ENCODE peak calls at places on chromosomes 4 and X, in six cellular contexts. One of them, this sample, is unnamed.

GRCh38 chr4:13476915-13477314 is 7.2 kb downstream of the RAB28 start:
- DNase-seq in NCI-H2107: no peak
- DNase-seq in Right ventricle myocardium inferior: no peak
- DNase-seq in sigmoid colon: no peak
- DNase-seq in retina: no peak
- DNase-seq in thoracic aorta: no peak
- DNase-seq in this sample: no peak

GRCh38 chr4:163638909-163639308 is 144.4 kb downstream of the TMA16 start:
- DNase-seq in NCI-H2107: no peak
- DNase-seq in Right ventricle myocardium inferior: no peak
- DNase-seq in sigmoid colon: no peak
- DNase-seq in retina: no peak
- DNase-seq in thoracic aorta: no peak
- DNase-seq in this sample: no peak

GRCh38 chr4:140152760-140153418 is 1.1 kb downstream of the MAML3 start:
- DNase-seq in NCI-H2107: peak
- DNase-seq in Right ventricle myocardium inferior: peak
- DNase-seq in sigmoid colon: peak
- DNase-seq in retina: peak
- DNase-seq in thoracic aorta: peak
- DNase-seq in this sample: no peak

GRCh38 chr4:88211473-88212252 is 53.2 kb upstream of the ABCG2 start:
- DNase-seq in NCI-H2107: no peak
- DNase-seq in Right ventricle myocardium inferior: no peak
- DNase-seq in sigmoid colon: no peak
- DNase-seq in retina: peak
- DNase-seq in thoracic aorta: no peak
- DNase-seq in this sample: peak

GRCh38 chr4:150136481-150136880 is 58.2 kb downstream of the DCLK2 start:
- DNase-seq in NCI-H2107: no peak
- DNase-seq in Right ventricle myocardium inferior: no peak
- DNase-seq in sigmoid colon: no peak
- DNase-seq in retina: no peak
- DNase-seq in thoracic aorta: no peak
- DNase-seq in this sample: no peak

GRCh38 chr4:41957634-41958033 is 22.4 kb downstream of the TMEM33 start:
- DNase-seq in NCI-H2107: no peak
- DNase-seq in Right ventricle myocardium inferior: no peak
- DNase-seq in sigmoid colon: no peak
- DNase-seq in retina: no peak
- DNase-seq in thoracic aorta: no peak
- DNase-seq in this sample: no peak

GRCh38 chr4:168496834-168497233 is at the start of gene PALLD:
- DNase-seq in NCI-H2107: no peak
- DNase-seq in Right ventricle myocardium inferior: no peak
- DNase-seq in sigmoid colon: no peak
- DNase-seq in retina: no peak
- DNase-seq in thoracic aorta: no peak
- DNase-seq in this sample: no peak

GRCh38 chr4:102754044-102754443 is 6.7 kb downstream of the MANBA start:
- DNase-seq in NCI-H2107: no peak
- DNase-seq in Right ventricle myocardium inferior: no peak
- DNase-seq in sigmoid colon: no peak
- DNase-seq in retina: no peak
- DNase-seq in thoracic aorta: no peak
- DNase-seq in this sample: no peak

GRCh38 chrX:30504309-30504708 is 73.3 kb downstream of the TASL start:
- DNase-seq in NCI-H2107: no peak
- DNase-seq in Right ventricle myocardium inferior: no peak
- DNase-seq in sigmoid colon: no peak
- DNase-seq in retina: no peak
- DNase-seq in thoracic aorta: no peak
- DNase-seq in this sample: no peak

GRCh38 chr4:38313999-38314561 is 349.9 kb upstream of the KLF3 start:
- DNase-seq in NCI-H2107: no peak
- DNase-seq in Right ventricle myocardium inferior: no peak
- DNase-seq in sigmoid colon: no peak
- DNase-seq in retina: no peak
- DNase-seq in thoracic aorta: no peak
- DNase-seq in this sample: no peak

GRCh38 chr4:7844247-7844991 is 95.2 kb downstream of the AFAP1 start:
- DNase-seq in NCI-H2107: no peak
- DNase-seq in Right ventricle myocardium inferior: peak
- DNase-seq in sigmoid colon: peak
- DNase-seq in retina: peak
- DNase-seq in thoracic aorta: peak
- DNase-seq in this sample: peak

GRCh38 chr4:7799723-7800122 is 139.9 kb downstream of the AFAP1 start:
- DNase-seq in NCI-H2107: no peak
- DNase-seq in Right ventricle myocardium inferior: no peak
- DNase-seq in sigmoid colon: no peak
- DNase-seq in retina: no peak
- DNase-seq in thoracic aorta: no peak
- DNase-seq in this sample: no peak

GRCh38 chr4:141339966-141340365 is 119.3 kb downstream of the ZNF330 start:
- DNase-seq in NCI-H2107: no peak
- DNase-seq in Right ventricle myocardium inferior: no peak
- DNase-seq in sigmoid colon: no peak
- DNase-seq in retina: no peak
- DNase-seq in thoracic aorta: no peak
- DNase-seq in this sample: no peak

GRCh38 chr4:153541426-153542096 is 75.4 kb downstream of the TMEM131L start:
- DNase-seq in NCI-H2107: no peak
- DNase-seq in Right ventricle myocardium inferior: no peak
- DNase-seq in sigmoid colon: no peak
- DNase-seq in retina: no peak
- DNase-seq in thoracic aorta: no peak
- DNase-seq in this sample: no peak

GRCh38 chr4:56038763-56039162 is 90.0 kb downstream of the CEP135 start:
- DNase-seq in NCI-H2107: no peak
- DNase-seq in Right ventricle myocardium inferior: no peak
- DNase-seq in sigmoid colon: no peak
- DNase-seq in retina: no peak
- DNase-seq in thoracic aorta: no peak
- DNase-seq in this sample: no peak

GRCh38 chrX:129193357-129193756 is 329.9 kb downstream of the SMARCA1 start:
- DNase-seq in NCI-H2107: no peak
- DNase-seq in Right ventricle myocardium inferior: no peak
- DNase-seq in sigmoid colon: no peak
- DNase-seq in retina: no peak
- DNase-seq in thoracic aorta: no peak
- DNase-seq in this sample: peak

GRCh38 chrX:11064851-11065600 is 46.1 kb upstream of the HCCS start:
- DNase-seq in NCI-H2107: no peak
- DNase-seq in Right ventricle myocardium inferior: no peak
- DNase-seq in sigmoid colon: no peak
- DNase-seq in retina: no peak
- DNase-seq in thoracic aorta: no peak
- DNase-seq in this sample: no peak

GRCh38 chr4:52659722-52660261 is 691 bp upstream of the USP46 start:
- DNase-seq in NCI-H2107: no peak
- DNase-seq in Right ventricle myocardium inferior: peak
- DNase-seq in sigmoid colon: peak
- DNase-seq in retina: peak
- DNase-seq in thoracic aorta: peak
- DNase-seq in this sample: peak

GRCh38 chr4:86972997-86973396 is 38.2 kb downstream of the AFF1 start:
- DNase-seq in NCI-H2107: no peak
- DNase-seq in Right ventricle myocardium inferior: no peak
- DNase-seq in sigmoid colon: no peak
- DNase-seq in retina: no peak
- DNase-seq in thoracic aorta: no peak
- DNase-seq in this sample: no peak

GRCh38 chr4:82587826-82588225 is 26.0 kb upstream of the TMEM150C start:
- DNase-seq in NCI-H2107: no peak
- DNase-seq in Right ventricle myocardium inferior: no peak
- DNase-seq in sigmoid colon: no peak
- DNase-seq in retina: no peak
- DNase-seq in thoracic aorta: no peak
- DNase-seq in this sample: no peak

GRCh38 chr4:115090483-115091075 is 22.8 kb downstream of the NDST4 start:
- DNase-seq in NCI-H2107: peak
- DNase-seq in Right ventricle myocardium inferior: no peak
- DNase-seq in sigmoid colon: no peak
- DNase-seq in retina: peak
- DNase-seq in thoracic aorta: no peak
- DNase-seq in this sample: peak

GRCh38 chr4:88809561-88810219 is 112.1 kb upstream of the NAP1L5 start:
- DNase-seq in NCI-H2107: no peak
- DNase-seq in Right ventricle myocardium inferior: no peak
- DNase-seq in sigmoid colon: no peak
- DNase-seq in retina: no peak
- DNase-seq in thoracic aorta: no peak
- DNase-seq in this sample: no peak

GRCh38 chr4:156816356-156816755 is 155.2 kb downstream of the PDGFC start:
- DNase-seq in NCI-H2107: no peak
- DNase-seq in Right ventricle myocardium inferior: no peak
- DNase-seq in sigmoid colon: no peak
- DNase-seq in retina: no peak
- DNase-seq in thoracic aorta: no peak
- DNase-seq in this sample: no peak